ENCODE peak calls at places on chromosomes 2 and 18, in ten cellular contexts. W, T, U, D, P, Y, B, X, L and C are unnamed samples.
A peak's percentile ranks its signal among the peaks of the same experiment; 100 is the strongest.

GRCh38 chr2:208854717-208855116 is 448.1 kb downstream of the PTH2R start:
- DNase-seq in W (no peak), T (no peak), U (no peak), D (no peak), P (no peak), Y (no peak), B (no peak), X (no peak), L (no peak), C (no peak)

GRCh38 chr2:60386436-60386835 is 167.0 kb downstream of the BCL11A start:
- DNase-seq in W (no peak), T (no peak), U (no peak), D (no peak), P (no peak), Y (no peak), B (no peak), X (no peak), L (no peak), C (no peak)

GRCh38 chr2:101124684-101125366 is 26.4 kb downstream of the TBC1D8 start:
- DNase-seq in W (no peak), T (peak; percentile 75), U (peak; percentile 53), D (peak; percentile 41), P (no peak), Y (no peak), B (no peak), X (no peak), L (no peak), C (no peak)

GRCh38 chr2:230130668-230131364 is 62.1 kb upstream of the SLC16A14 start:
- DNase-seq in W (peak; percentile 74), T (peak; percentile 46), U (peak; percentile 58), D (no peak), P (no peak), Y (no peak), B (no peak), X (no peak), L (no peak), C (no peak)

GRCh38 chr2:72681016-72681995 is 144.5 kb downstream of the EXOC6B start:
- DNase-seq in W (no peak), T (no peak), U (no peak), D (no peak), P (no peak), Y (no peak), B (no peak), X (no peak), L (no peak), C (no peak)

GRCh38 chr2:152761171-152761570 is 42.8 kb downstream of the ARL6IP6 start:
- DNase-seq in W (no peak), T (no peak), U (no peak), D (no peak), P (no peak), Y (no peak), B (no peak), X (no peak), L (no peak), C (no peak)

GRCh38 chr2:94984964-94985575 is 40.4 kb upstream of the MAL start:
- DNase-seq in W (no peak), T (no peak), U (no peak), D (no peak), P (no peak), Y (no peak), B (no peak), X (no peak), L (no peak), C (no peak)

GRCh38 chr2:239271471-239272255 is 129.2 kb downstream of the HDAC4 start:
- DNase-seq in W (no peak), T (peak; percentile 1), U (no peak), D (no peak), P (no peak), Y (no peak), B (no peak), X (no peak), L (no peak), C (no peak)

GRCh38 chr2:152480870-152481269 is 145.9 kb downstream of the FMNL2 start:
- DNase-seq in W (no peak), T (no peak), U (no peak), D (no peak), P (no peak), Y (no peak), B (no peak), X (no peak), L (no peak), C (no peak)

GRCh38 chr18:50742947-50743346 is 76.9 kb downstream of the MRO start:
- DNase-seq in W (no peak), T (no peak), U (no peak), D (no peak), P (no peak), Y (no peak), B (no peak), X (no peak), L (no peak), C (no peak)

GRCh38 chr2:47230418-47230817 is 75.3 kb upstream of the STPG4 start:
- DNase-seq in W (no peak), T (no peak), U (peak; percentile 63), D (no peak), P (no peak), Y (no peak), B (peak; percentile 50), X (no peak), L (peak; percentile 22), C (no peak)

GRCh38 chr2:185208261-185208660 is 530.3 kb upstream of the FSIP2 start:
- DNase-seq in W (no peak), T (peak; percentile 60), U (no peak), D (peak; percentile 65), P (no peak), Y (no peak), B (peak; percentile 50), X (no peak), L (no peak), C (no peak)

GRCh38 chr2:101446869-101447268 is 28.0 kb downstream of the RFX8 start:
- DNase-seq in W (no peak), T (no peak), U (no peak), D (no peak), P (no peak), Y (no peak), B (peak; percentile 81), X (no peak), L (no peak), C (no peak)

GRCh38 chr18:56889621-56890020 is 238.5 kb downstream of the WDR7 start:
- DNase-seq in W (no peak), T (no peak), U (no peak), D (no peak), P (no peak), Y (no peak), B (no peak), X (no peak), L (no peak), C (no peak)

GRCh38 chr2:85132392-85132791 is 800 bp upstream of the TCF7L1 start:
- DNase-seq in W (no peak), T (peak; percentile 16), U (no peak), D (peak; percentile 39), P (no peak), Y (no peak), B (no peak), X (no peak), L (no peak), C (no peak)

GRCh38 chr18:49911414-49911813 is 98.1 kb upstream of the ACAA2 start:
- DNase-seq in W (no peak), T (no peak), U (no peak), D (no peak), P (no peak), Y (no peak), B (no peak), X (no peak), L (no peak), C (no peak)

GRCh38 chr18:50089702-50090101 is 105.2 kb downstream of the MYO5B start:
- DNase-seq in W (no peak), T (no peak), U (no peak), D (no peak), P (no peak), Y (no peak), B (no peak), X (no peak), L (no peak), C (no peak)

GRCh38 chr2:28292491-28292890 is 100.2 kb upstream of the FOSL2 start:
- DNase-seq in W (no peak), T (no peak), U (no peak), D (no peak), P (no peak), Y (no peak), B (no peak), X (no peak), L (no peak), C (peak; percentile 11)

GRCh38 chr2:236665572-236666118 is 96.0 kb downstream of the ACKR3 start:
- DNase-seq in W (peak; percentile 32), T (no peak), U (no peak), D (no peak), P (no peak), Y (no peak), B (no peak), X (no peak), L (no peak), C (peak; percentile 62)

GRCh38 chr2:219253753-219254589 is at the start of gene TUBA4A:
- DNase-seq in W (peak; percentile 93), T (peak; percentile 91), U (peak; percentile 86), D (peak; percentile 97), P (peak; percentile 98), Y (peak; percentile 94), B (no peak), X (peak; percentile 91), L (peak; percentile 64), C (no peak)

GRCh38 chr2:158753561-158754302 is 41.4 kb upstream of the DAPL1 start:
- DNase-seq in W (no peak), T (peak; percentile 36), U (no peak), D (peak; percentile 82), P (peak; percentile 70), Y (peak; percentile 9), B (peak; percentile 53), X (peak; percentile 18), L (peak; percentile 43), C (no peak)